ENCODE peak calls at places on chromosomes 13 and 19, in four cellular contexts. One of them, this sample, is unnamed.
A peak's percentile ranks its signal among the peaks of the same experiment; 100 is the strongest.

GRCh38 chr13:51902776-51903175 is 41.0 kb downstream of the CCDC70 start:
- DNase-seq in cardiac muscle cell: no peak
- DNase-seq in GM23338: no peak
- DNase-seq in PC-3: no peak
- DNase-seq in this sample: no peak

GRCh38 chr19:16001481-16002312 is 52.9 kb downstream of the OR10H4 start:
- DNase-seq in cardiac muscle cell: no peak
- DNase-seq in GM23338: no peak
- DNase-seq in PC-3: peak; percentile 15
- DNase-seq in this sample: peak; percentile 80

GRCh38 chr13:66689037-66689619 is 541.0 kb downstream of the PCDH9 start:
- DNase-seq in cardiac muscle cell: peak; percentile 27
- DNase-seq in GM23338: peak; percentile 19
- DNase-seq in PC-3: no peak
- DNase-seq in this sample: no peak

GRCh38 chr13:99658266-99658991 is 157.2 kb downstream of the TM9SF2 start:
- DNase-seq in cardiac muscle cell: peak; percentile 68
- DNase-seq in GM23338: peak; percentile 80
- DNase-seq in PC-3: peak; percentile 6
- DNase-seq in this sample: peak; percentile 72

GRCh38 chr19:56092685-56093631 is 28.1 kb downstream of the ZNF787 start:
- DNase-seq in cardiac muscle cell: no peak
- DNase-seq in GM23338: no peak
- DNase-seq in PC-3: no peak
- DNase-seq in this sample: no peak

GRCh38 chr13:77861716-77862115 is 56.9 kb downstream of the EDNRB start:
- DNase-seq in cardiac muscle cell: no peak
- DNase-seq in GM23338: no peak
- DNase-seq in PC-3: no peak
- DNase-seq in this sample: no peak

GRCh38 chr13:39810091-39810877 is 154.8 kb downstream of the COG6 start:
- DNase-seq in cardiac muscle cell: no peak
- DNase-seq in GM23338: no peak
- DNase-seq in PC-3: peak; percentile 17
- DNase-seq in this sample: no peak

GRCh38 chr19:53182202-53182601 is 11.0 kb downstream of the ZNF665 start:
- DNase-seq in cardiac muscle cell: no peak
- DNase-seq in GM23338: no peak
- DNase-seq in PC-3: peak; percentile 59
- DNase-seq in this sample: no peak

GRCh38 chr19:2048959-2049740 is 1.9 kb downstream of the MKNK2 start:
- DNase-seq in cardiac muscle cell: no peak
- DNase-seq in GM23338: no peak
- DNase-seq in PC-3: no peak
- DNase-seq in this sample: no peak

GRCh38 chr13:26460652-26461051 is 96.8 kb upstream of the WASF3 start:
- DNase-seq in cardiac muscle cell: no peak
- DNase-seq in GM23338: no peak
- DNase-seq in PC-3: no peak
- DNase-seq in this sample: no peak

GRCh38 chr19:39032164-39032918 is at the start of gene FBXO27:
- DNase-seq in cardiac muscle cell: peak; percentile 6
- DNase-seq in GM23338: peak; percentile 96
- DNase-seq in PC-3: peak; percentile 33
- DNase-seq in this sample: peak; percentile 15

GRCh38 chr19:52190679-52191293 is 934 bp downstream of the PPP2R1A start:
- DNase-seq in cardiac muscle cell: no peak
- DNase-seq in GM23338: peak; percentile 58
- DNase-seq in PC-3: peak; percentile 30
- DNase-seq in this sample: peak; percentile 55

GRCh38 chr13:75764251-75764650 is 128.1 kb downstream of the LMO7 start:
- DNase-seq in cardiac muscle cell: no peak
- DNase-seq in GM23338: no peak
- DNase-seq in PC-3: no peak
- DNase-seq in this sample: peak; percentile 40

GRCh38 chr13:113065406-113066141 is 40.0 kb upstream of the F7 start:
- DNase-seq in cardiac muscle cell: no peak
- DNase-seq in GM23338: no peak
- DNase-seq in PC-3: no peak
- DNase-seq in this sample: no peak

GRCh38 chr13:32195713-32196112 is 119.5 kb downstream of the ZAR1L start:
- DNase-seq in cardiac muscle cell: no peak
- DNase-seq in GM23338: no peak
- DNase-seq in PC-3: no peak
- DNase-seq in this sample: no peak

GRCh38 chr19:17469371-17470203 is 737 bp upstream of the SLC27A1 start:
- DNase-seq in cardiac muscle cell: peak; percentile 97
- DNase-seq in GM23338: peak; percentile 98
- DNase-seq in PC-3: peak; percentile 97
- DNase-seq in this sample: peak; percentile 87

GRCh38 chr13:44068737-44069136 is 189.0 kb downstream of the LACC1 start:
- DNase-seq in cardiac muscle cell: no peak
- DNase-seq in GM23338: peak; percentile 41
- DNase-seq in PC-3: peak; percentile 82
- DNase-seq in this sample: no peak

GRCh38 chr19:46697142-46697960 is 19.6 kb downstream of the PRKD2 start:
- DNase-seq in cardiac muscle cell: peak; percentile 96
- DNase-seq in GM23338: peak; percentile 99
- DNase-seq in PC-3: no peak
- DNase-seq in this sample: peak; percentile 91

GRCh38 chr19:15216363-15216762 is 15.6 kb upstream of the NOTCH3 start:
- DNase-seq in cardiac muscle cell: no peak
- DNase-seq in GM23338: no peak
- DNase-seq in PC-3: peak; percentile 80
- DNase-seq in this sample: no peak

GRCh38 chr13:26024558-26024957 is 27.3 kb downstream of the SHISA2 start:
- DNase-seq in cardiac muscle cell: peak; percentile 43
- DNase-seq in GM23338: no peak
- DNase-seq in PC-3: no peak
- DNase-seq in this sample: no peak

GRCh38 chr13:42393573-42394360 is 121.8 kb downstream of the AKAP11 start:
- DNase-seq in cardiac muscle cell: no peak
- DNase-seq in GM23338: no peak
- DNase-seq in PC-3: no peak
- DNase-seq in this sample: no peak

GRCh38 chr19:58277748-58278147 is 1.0 kb upstream of the ZNF8 start:
- DNase-seq in cardiac muscle cell: no peak
- DNase-seq in GM23338: no peak
- DNase-seq in PC-3: no peak
- DNase-seq in this sample: no peak

GRCh38 chr19:13208131-13208963 is 58.1 kb downstream of the IER2 start:
- DNase-seq in cardiac muscle cell: no peak
- DNase-seq in GM23338: no peak
- DNase-seq in PC-3: no peak
- DNase-seq in this sample: no peak

GRCh38 chr13:98797456-98797855 is 45.0 kb upstream of the SLC15A1 start:
- DNase-seq in cardiac muscle cell: no peak
- DNase-seq in GM23338: no peak
- DNase-seq in PC-3: no peak
- DNase-seq in this sample: no peak

GRCh38 chr19:57803594-57804325 is 11.0 kb downstream of the ZNF552 start:
- DNase-seq in cardiac muscle cell: peak; percentile 36
- DNase-seq in GM23338: peak; percentile 92
- DNase-seq in PC-3: peak; percentile 54
- DNase-seq in this sample: peak; percentile 52

GRCh38 chr19:40335101-40335500 is 13.1 kb downstream of the C19orf47 start:
- DNase-seq in cardiac muscle cell: no peak
- DNase-seq in GM23338: no peak
- DNase-seq in PC-3: no peak
- DNase-seq in this sample: no peak

GRCh38 chr13:109747524-109747923 is 38.9 kb downstream of the IRS2 start:
- DNase-seq in cardiac muscle cell: no peak
- DNase-seq in GM23338: no peak
- DNase-seq in PC-3: peak; percentile 14
- DNase-seq in this sample: no peak

GRCh38 chr19:16888629-16889371 is at the start of gene F2RL3:
- DNase-seq in cardiac muscle cell: peak; percentile 55
- DNase-seq in GM23338: peak; percentile 39
- DNase-seq in PC-3: no peak
- DNase-seq in this sample: peak; percentile 8

GRCh38 chr19:55146648-55147218 is 2.3 kb downstream of the TNNT1 start:
- DNase-seq in cardiac muscle cell: peak; percentile 37
- DNase-seq in GM23338: peak; percentile 96
- DNase-seq in PC-3: peak; percentile 84
- DNase-seq in this sample: no peak

GRCh38 chr19:55283548-55284393 is at the start of gene BRSK1:
- DNase-seq in cardiac muscle cell: peak; percentile 84
- DNase-seq in GM23338: peak; percentile 95
- DNase-seq in PC-3: peak; percentile 42
- DNase-seq in this sample: no peak

GRCh38 chr13:110636053-110636475 is 20.7 kb downstream of the NAXD start:
- DNase-seq in cardiac muscle cell: no peak
- DNase-seq in GM23338: no peak
- DNase-seq in PC-3: no peak
- DNase-seq in this sample: no peak

GRCh38 chr19:35860818-35861639 is 4.3 kb downstream of the KIRREL2 start:
- DNase-seq in cardiac muscle cell: peak; percentile 88
- DNase-seq in GM23338: peak; percentile 98
- DNase-seq in PC-3: no peak
- DNase-seq in this sample: peak; percentile 14

GRCh38 chr13:75839418-75839817 is 203.3 kb downstream of the LMO7 start:
- DNase-seq in cardiac muscle cell: no peak
- DNase-seq in GM23338: no peak
- DNase-seq in PC-3: no peak
- DNase-seq in this sample: no peak

GRCh38 chr19:55418185-55418584 is 10.6 kb upstream of the UBE2S start:
- DNase-seq in cardiac muscle cell: peak; percentile 85
- DNase-seq in GM23338: peak; percentile 92
- DNase-seq in PC-3: peak; percentile 93
- DNase-seq in this sample: peak; percentile 82

GRCh38 chr19:13748169-13748884 is 16.0 kb upstream of the MRI1 start:
- DNase-seq in cardiac muscle cell: peak; percentile 1
- DNase-seq in GM23338: peak; percentile 43
- DNase-seq in PC-3: peak; percentile 25
- DNase-seq in this sample: peak; percentile 58

GRCh38 chr13:61913183-61913582 is 497.5 kb upstream of the PCDH20 start:
- DNase-seq in cardiac muscle cell: no peak
- DNase-seq in GM23338: no peak
- DNase-seq in PC-3: no peak
- DNase-seq in this sample: no peak

GRCh38 chr13:48155850-48156249 is 60.9 kb upstream of the MED4 start:
- DNase-seq in cardiac muscle cell: no peak
- DNase-seq in GM23338: no peak
- DNase-seq in PC-3: peak; percentile 72
- DNase-seq in this sample: peak; percentile 84

GRCh38 chr13:48159436-48160225 is 64.7 kb upstream of the MED4 start:
- DNase-seq in cardiac muscle cell: no peak
- DNase-seq in GM23338: no peak
- DNase-seq in PC-3: no peak
- DNase-seq in this sample: no peak

GRCh38 chr13:48158915-48159314 is 64.0 kb upstream of the MED4 start:
- DNase-seq in cardiac muscle cell: no peak
- DNase-seq in GM23338: no peak
- DNase-seq in PC-3: no peak
- DNase-seq in this sample: no peak

GRCh38 chr13:48156466-48156865 is 61.6 kb upstream of the MED4 start:
- DNase-seq in cardiac muscle cell: no peak
- DNase-seq in GM23338: peak; percentile 29
- DNase-seq in PC-3: no peak
- DNase-seq in this sample: peak; percentile 44

GRCh38 chr13:48158290-48158689 is 63.4 kb upstream of the MED4 start:
- DNase-seq in cardiac muscle cell: no peak
- DNase-seq in GM23338: no peak
- DNase-seq in PC-3: no peak
- DNase-seq in this sample: peak; percentile 70
- H3K4me1 ChIP-seq in cardiac muscle cell: no peaks in the 10 kb centered on the region
- H3K4me1 ChIP-seq in GM23338: peaks cover 16% of the 10 kb centered on the region
- H3K4me1 ChIP-seq in PC-3: peaks cover 34% of the 10 kb centered on the region
- H3K4me1 ChIP-seq in this sample: peaks cover 6% of the 10 kb centered on the region

GRCh38 chr13:95628488-95628887 is 16.0 kb downstream of the DZIP1 start:
- DNase-seq in cardiac muscle cell: no peak
- DNase-seq in GM23338: no peak
- DNase-seq in PC-3: no peak
- DNase-seq in this sample: no peak
- H3K36me3 ChIP-seq in cardiac muscle cell: peaks cover 41% of the 10 kb centered on the region
- H3K36me3 ChIP-seq in GM23338: peaks cover 8% of the 10 kb centered on the region
- H3K36me3 ChIP-seq in PC-3: peaks cover 7% of the 10 kb centered on the region
- H3K36me3 ChIP-seq in this sample: no peaks in the 10 kb centered on the region

DNA sequence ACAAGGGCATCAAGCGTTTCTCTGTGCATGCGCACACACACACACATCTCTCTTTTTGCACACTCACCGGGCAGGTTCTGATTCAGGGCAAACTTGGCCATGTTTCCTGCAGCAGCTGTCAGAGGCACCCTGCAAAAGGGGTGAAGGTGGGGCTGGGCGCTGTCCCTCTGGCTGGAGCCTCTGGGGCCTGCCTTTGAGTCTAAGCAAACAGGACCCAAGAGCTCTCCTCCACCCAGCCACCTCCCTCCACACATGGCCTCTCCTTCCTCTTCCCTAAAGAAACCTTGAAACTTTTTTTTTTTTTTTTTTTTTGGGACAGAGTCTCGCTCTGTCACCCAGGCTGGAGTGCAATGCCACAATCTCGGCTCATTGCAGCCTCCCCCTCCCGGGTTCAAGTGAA is 5.3 kb downstream of the KANK3 start:
- DNase-seq in cardiac muscle cell: no peak
- DNase-seq in GM23338: no peak
- DNase-seq in PC-3: no peak
- DNase-seq in this sample: no peak
- H3K4me1 ChIP-seq in cardiac muscle cell: no peaks in the 10 kb centered on the region
- H3K4me1 ChIP-seq in GM23338: peaks cover 20% of the 10 kb centered on the region
- H3K4me1 ChIP-seq in PC-3: peaks cover 13% of the 10 kb centered on the region
- H3K4me1 ChIP-seq in this sample: no peaks in the 10 kb centered on the region

DNA sequence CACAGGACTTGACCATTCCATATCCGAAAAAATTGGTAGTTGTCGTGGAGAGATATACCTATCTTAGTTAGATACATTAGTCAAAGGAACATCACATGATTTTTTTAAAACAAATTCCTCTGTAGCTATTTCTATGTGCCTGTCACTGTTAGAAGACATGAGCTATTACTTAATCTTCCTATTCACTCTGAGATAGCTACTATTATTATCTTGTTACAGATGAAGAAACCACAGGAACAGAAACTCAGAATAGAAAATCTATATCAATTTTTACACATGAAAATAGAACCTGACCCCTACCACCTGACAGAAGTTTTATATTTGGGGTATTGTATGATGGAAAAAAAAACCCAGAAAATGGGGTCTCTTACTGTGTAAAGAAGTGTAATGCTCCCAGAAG is 68.9 kb upstream of the TDRD3 start:
- DNase-seq in cardiac muscle cell: no peak
- DNase-seq in GM23338: no peak
- DNase-seq in PC-3: no peak
- DNase-seq in this sample: no peak
- H3K36me3 ChIP-seq in cardiac muscle cell: no peaks in the 10 kb centered on the region
- H3K36me3 ChIP-seq in GM23338: no peaks in the 10 kb centered on the region
- H3K36me3 ChIP-seq in PC-3: no peaks in the 10 kb centered on the region
- H3K36me3 ChIP-seq in this sample: no peaks in the 10 kb centered on the region